ENCODE peak calls at places on chromosome 11, in eight cellular contexts. U, T, C, J, O, A, P and N are unnamed samples.

GRCh38 chr11:114562166-114562916 is 2.7 kb upstream of the NXPE1 start:
- DNase-seq in U (no peak), A (no peak), T (no peak), C (no peak), O (no peak), P (no peak), J (no peak), N (peak; percentile 16)

GRCh38 chr11:44955019-44955738 is 4.5 kb upstream of the TP53I11 start:
- DNase-seq in U (no peak), T (peak; percentile 77), O (peak; percentile 50), P (peak; percentile 55), A (no peak), J (peak; percentile 31), C (no peak), N (peak; percentile 60)

GRCh38 chr11:67309166-67309565 is 5.8 kb downstream of the SSH3 start:
- DNase-seq in T (no peak), J (peak; percentile 11), U (no peak), A (no peak), O (no peak), C (no peak), P (no peak), N (no peak)

GRCh38 chr11:44427432-44427831 is 117.5 kb upstream of the ALX4 start:
- DNase-seq in U (no peak), J (peak; percentile 21), O (no peak), T (no peak), P (peak; percentile 30), A (peak; percentile 9), C (no peak), N (no peak)

GRCh38 chr11:44916797-44917196 is 33.9 kb downstream of the TP53I11 start:
- DNase-seq in U (no peak), P (no peak), O (no peak), J (no peak), C (no peak), T (no peak), A (no peak), N (no peak)

GRCh38 chr11:95599959-95600586 is 189.5 kb downstream of the FAM76B start:
- DNase-seq in C (no peak), A (no peak), O (no peak), P (no peak), J (no peak), U (no peak), T (no peak), N (no peak)

GRCh38 chr11:70454197-70454767 is 56.0 kb downstream of the CTTN start:
- DNase-seq in U (no peak), C (no peak), O (no peak), P (no peak), A (no peak), J (no peak), T (no peak), N (no peak)

GRCh38 chr11:67482736-67483497 is at the start of gene AIP:
- DNase-seq in T (peak; percentile 97), A (peak; percentile 99), U (peak; percentile 96), O (peak; percentile 98), C (peak; percentile 94), P (peak; percentile 99), J (peak; percentile 98), N (peak; percentile 95)

GRCh38 chr11:113540416-113541330 is 65.5 kb upstream of the DRD2 start:
- DNase-seq in J (no peak), C (no peak), O (no peak), P (no peak), A (no peak), T (no peak), U (no peak), N (no peak)

GRCh38 chr11:446886-447285 is 3.2 kb upstream of the PTDSS2 start:
- DNase-seq in J (no peak), C (peak; percentile 50), A (peak; percentile 24), U (no peak), T (peak; percentile 84), P (no peak), O (peak; percentile 76), N (peak; percentile 71)

GRCh38 chr11:80320765-80321164 is 879.9 kb upstream of the TENM4 start:
- DNase-seq in J (no peak), C (no peak), O (peak; percentile 13), P (no peak), T (no peak), U (no peak), A (no peak), N (no peak)

GRCh38 chr11:71120346-71120963 is 131.9 kb downstream of the SHANK2 start:
- DNase-seq in T (no peak), U (no peak), P (no peak), A (peak; percentile 29), J (no peak), O (peak; percentile 71), C (no peak), N (peak; percentile 60)

GRCh38 chr11:12137938-12138731 is 27.7 kb downstream of the MICAL2 start:
- DNase-seq in O (peak; percentile 87), A (no peak), J (no peak), C (no peak), T (no peak), U (peak; percentile 60), P (no peak), N (peak; percentile 59)

GRCh38 chr11:121145826-121146225 is 44.8 kb downstream of the TECTA start:
- DNase-seq in C (no peak), P (no peak), O (no peak), A (no peak), J (no peak), T (no peak), U (no peak), N (no peak)
- TF ChIP-seq CTCF in C (no peak), P (no peak), O (no peak), A (no peak), J (no peak), T (no peak), U (no peak), N (no peak)

GRCh38 chr11:83639995-83640758 is 354.0 kb upstream of the CCDC90B start:
- DNase-seq in J (no peak), A (no peak), O (no peak), P (no peak), T (no peak), U (no peak), C (no peak), N (no peak)
- H3K4me3 ChIP-seq in J (no peak overlapping the region), A (no peak overlapping the region), O (no peak overlapping the region), P (no peak overlapping the region), T (no peak overlapping the region), U (no peak overlapping the region), C (no peak overlapping the region), N (no peak overlapping the region)

GRCh38 chr11:133123371-133123770 is 408.9 kb downstream of the OPCML start:
- DNase-seq in C (no peak), A (no peak), U (no peak), T (no peak), J (no peak), O (no peak), P (no peak), N (no peak)

GRCh38 chr11:133122260-133122659 is 410.0 kb downstream of the OPCML start:
- DNase-seq in P (no peak), A (no peak), U (no peak), T (no peak), C (no peak), O (no peak), J (no peak), N (no peak)

GRCh38 chr11:133115099-133115498 is 417.2 kb downstream of the OPCML start:
- DNase-seq in A (no peak), C (no peak), O (no peak), U (no peak), P (no peak), J (no peak), T (no peak), N (no peak)

GRCh38 chr11:133118563-133119303 is 413.6 kb downstream of the OPCML start:
- DNase-seq in U (peak; percentile 26), A (no peak), P (no peak), O (no peak), J (no peak), C (no peak), T (no peak), N (no peak)
- TF ChIP-seq CTCF in U (no peak), A (no peak), P (no peak), O (no peak), J (no peak), C (no peak), T (no peak), N (no peak)

DNA sequence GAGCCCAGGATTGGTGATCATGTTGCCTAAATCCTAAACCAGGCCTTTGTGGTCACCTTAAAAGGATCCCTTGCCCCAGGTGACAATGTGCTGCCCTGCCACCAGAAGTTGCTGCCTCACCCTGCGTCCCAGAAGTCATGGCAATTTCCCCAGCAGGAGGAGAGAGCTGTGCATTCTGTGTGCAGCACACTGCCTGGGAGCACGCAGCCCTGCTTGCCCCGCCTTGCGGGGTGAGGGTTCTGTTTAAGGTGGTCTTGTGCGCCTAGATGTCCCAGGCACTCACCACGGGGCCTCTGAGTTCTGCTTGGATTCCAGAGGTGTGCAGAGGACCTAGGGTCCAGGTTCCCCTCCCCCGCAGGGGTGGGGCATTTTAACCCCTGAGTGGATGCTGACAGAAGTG is 95.0 kb downstream of the GRAMD1B start:
- DNase-seq in J (no peak), P (no peak), A (no peak), C (no peak), O (no peak), T (no peak), U (no peak), N (no peak)
- H3K4me3 ChIP-seq in J (no peak overlapping the region), P (no peak overlapping the region), A (no peak overlapping the region), C (no peak overlapping the region), O (no peak overlapping the region), T (no peak overlapping the region), U (peak overlapping the region; percentile 77), N (no peak overlapping the region)

DNA sequence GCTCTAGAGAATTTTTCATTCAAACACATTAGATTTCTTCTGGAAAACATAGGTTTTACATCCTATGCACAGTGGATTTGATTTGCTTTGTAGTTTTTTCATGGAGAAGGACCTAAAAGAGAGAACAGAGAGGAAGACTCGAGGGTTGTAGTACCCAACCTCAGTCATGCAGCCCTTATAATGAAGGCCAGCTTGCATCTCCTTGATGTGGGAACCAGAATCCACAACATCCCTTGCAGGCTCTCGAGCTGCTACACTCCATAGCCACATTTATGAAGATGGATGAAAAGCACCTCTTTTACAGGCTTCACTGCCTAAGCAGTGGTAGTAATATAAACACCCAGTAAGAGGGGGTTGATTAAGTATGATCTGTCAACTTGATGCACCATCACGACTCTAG is 9.5 kb upstream of the OR5B12 start:
- DNase-seq in O (no peak), U (no peak), T (no peak), P (peak; percentile 18), C (no peak), J (no peak), A (no peak), N (no peak)
- TF ChIP-seq CTCF in O (no peak), U (no peak), T (no peak), P (no peak), C (no peak), J (no peak), A (no peak), N (no peak)

DNA sequence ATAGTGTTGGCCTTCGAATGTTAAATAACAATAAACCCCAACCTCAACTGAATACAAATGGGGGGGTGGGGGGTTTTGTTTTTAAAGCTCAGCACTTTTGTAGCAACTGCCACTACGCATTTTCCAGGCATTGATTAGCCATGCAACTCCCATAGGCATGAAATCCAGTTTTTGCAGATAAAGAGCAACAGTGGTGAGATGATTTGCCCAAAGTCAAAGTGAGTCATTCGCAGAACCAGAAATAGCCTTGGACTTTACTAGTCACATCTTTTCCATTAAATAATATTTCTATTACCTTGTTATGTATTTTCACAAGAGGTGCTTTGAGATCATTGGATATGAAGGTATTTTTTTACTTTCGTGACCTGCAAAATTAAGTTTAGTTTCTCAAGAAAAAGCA is 1.7 kb upstream of the PHF21A start:
- DNase-seq in T (no peak), A (no peak), C (no peak), U (no peak), J (no peak), O (peak; percentile 28), P (no peak), N (peak; percentile 31)
- H3K4me3 ChIP-seq in T (no peak overlapping the region), A (peak overlapping the region; percentile 79), C (no peak overlapping the region), U (peak overlapping the region; percentile 80), J (no peak overlapping the region), O (no peak overlapping the region), P (peak overlapping the region; percentile 97), N (no peak overlapping the region)

GRCh38 chr11:77524539-77524938 is 50.6 kb upstream of the PAK1 start:
- DNase-seq in A (no peak), C (no peak), T (no peak), O (no peak), U (no peak), J (no peak), P (no peak), N (no peak)
- TF ChIP-seq CTCF in A (no peak), C (no peak), T (no peak), O (peak; percentile 35), U (no peak), J (no peak), P (no peak), N (no peak)